ENCODE peak calls at places on chromosomes 16 and 17, in six cellular contexts. I, E, X, R, Z and K are unnamed samples.

GRCh38 chr16:50641818-50642187 is 39.3 kb downstream of the SNX20 start:
- DNase-seq in I (no peak), E (no peak), X (no peak), R (no peak), Z (no peak), K (no peak)

GRCh38 chr17:80082403-80083135 is 18.8 kb upstream of the GAA start:
- DNase-seq in I (peak), E (peak), X (peak), R (no peak), Z (peak), K (peak)

GRCh38 chr16:18836702-18837101 is 35.4 kb upstream of the ARL6IP1 start:
- DNase-seq in I (no peak), E (no peak), X (no peak), R (no peak), Z (no peak), K (no peak)

GRCh38 chr16:86011532-86011931 is 112.6 kb downstream of the IRF8 start:
- DNase-seq in I (no peak), E (no peak), X (no peak), R (no peak), Z (no peak), K (no peak)

GRCh38 chr16:2087426-2088191 is 39.8 kb downstream of the TSC2 start:
- DNase-seq in I (no peak), E (no peak), X (no peak), R (no peak), Z (no peak), K (no peak)

GRCh38 chr17:63722403-63722802 is 19.2 kb downstream of the STRADA start:
- DNase-seq in I (no peak), E (no peak), X (no peak), R (no peak), Z (no peak), K (no peak)

GRCh38 chr16:359871-360697 is 7.6 kb upstream of the AXIN1 start:
- DNase-seq in I (no peak), E (no peak), X (no peak), R (no peak), Z (no peak), K (no peak)

GRCh38 chr16:9441021-9441420 is 349.6 kb downstream of the HAPSTR1 start:
- DNase-seq in I (peak), E (no peak), X (no peak), R (no peak), Z (no peak), K (no peak)

GRCh38 chr17:74325743-74326379 is at the start of gene KIF19:
- DNase-seq in I (no peak), E (peak), X (peak), R (peak), Z (no peak), K (peak)

GRCh38 chr16:50099957-50100648 is 34.3 kb downstream of the HEATR3 start:
- DNase-seq in I (no peak), E (no peak), X (no peak), R (no peak), Z (no peak), K (no peak)

GRCh38 chr17:43734376-43734775 is 24.2 kb downstream of the SOST start:
- DNase-seq in I (no peak), E (no peak), X (no peak), R (no peak), Z (no peak), K (no peak)

GRCh38 chr16:952321-952720 is 18.5 kb downstream of the LMF1 start:
- DNase-seq in I (no peak), E (no peak), X (no peak), R (no peak), Z (no peak), K (no peak)

GRCh38 chr16:85716680-85717038 is 27.9 kb upstream of the GINS2 start:
- DNase-seq in I (no peak), E (no peak), X (peak), R (no peak), Z (no peak), K (no peak)

GRCh38 chr16:49924078-49924477 is 68.2 kb upstream of the ZNF423 start:
- DNase-seq in I (no peak), E (no peak), X (no peak), R (no peak), Z (no peak), K (no peak)

GRCh38 chr16:23996258-23996955 is 160.6 kb downstream of the PRKCB start:
- DNase-seq in I (no peak), E (no peak), X (no peak), R (no peak), Z (peak), K (no peak)

GRCh38 chr16:27703121-27703520 is 153.2 kb downstream of the KATNIP start:
- DNase-seq in I (no peak), E (no peak), X (no peak), R (no peak), Z (no peak), K (no peak)

GRCh38 chr17:71085238-71086033 is 916.1 kb downstream of the KCNJ2 start:
- DNase-seq in I (peak), E (peak), X (no peak), R (no peak), Z (no peak), K (peak)

GRCh38 chr17:81404557-81405165 is 9.4 kb downstream of the BAHCC1 start:
- DNase-seq in I (peak), E (no peak), X (no peak), R (no peak), Z (peak), K (no peak)

GRCh38 chr17:21613071-21613429 is 79.3 kb upstream of the KCNJ18 start:
- DNase-seq in I (no peak), E (no peak), X (no peak), R (no peak), Z (no peak), K (no peak)

GRCh38 chr17:83192161-83192788 is 112.9 kb downstream of the METRNL start:
- DNase-seq in I (no peak), E (no peak), X (no peak), R (no peak), Z (no peak), K (no peak)

GRCh38 chr16:931171-931570 is 39.6 kb downstream of the LMF1 start:
- DNase-seq in I (no peak), E (no peak), X (no peak), R (no peak), Z (no peak), K (no peak)

GRCh38 chr17:38465420-38466345 is 37.4 kb downstream of the ARHGAP23 start:
- DNase-seq in I (no peak), E (no peak), X (no peak), R (no peak), Z (peak), K (no peak)

GRCh38 chr17:39939588-39940419 is 12.3 kb downstream of the LRRC3C start:
- DNase-seq in I (peak), E (peak), X (no peak), R (no peak), Z (no peak), K (no peak)

GRCh38 chr17:79777844-79778503 is at the start of gene CBX2:
- DNase-seq in I (peak), E (peak), X (peak), R (peak), Z (peak), K (peak)

GRCh38 chr17:3603119-3603869 is 5.9 kb downstream of the TRPV1 start:
- DNase-seq in I (no peak), E (no peak), X (no peak), R (no peak), Z (no peak), K (no peak)

GRCh38 chr17:63364387-63364786 is 81.7 kb downstream of the CYB561 start:
- DNase-seq in I (no peak), E (no peak), X (no peak), R (no peak), Z (no peak), K (no peak)

GRCh38 chr17:61729690-61730268 is 133.5 kb downstream of the BRIP1 start:
- DNase-seq in I (no peak), E (no peak), X (no peak), R (no peak), Z (no peak), K (no peak)

GRCh38 chr16:29820271-29820701 is at the start of gene MVP:
- DNase-seq in I (peak), E (no peak), X (peak), R (no peak), Z (no peak), K (peak)

GRCh38 chr17:62966426-62967110 is 533 bp downstream of the TANC2 start:
- DNase-seq in I (peak), E (peak), X (no peak), R (no peak), Z (peak), K (no peak)

GRCh38 chr17:74070374-74070773 is 133.1 kb upstream of the RPL38 start:
- DNase-seq in I (no peak), E (no peak), X (no peak), R (no peak), Z (no peak), K (no peak)

GRCh38 chr17:77935121-77935571 is 23.4 kb upstream of the TNRC6C start:
- DNase-seq in I (no peak), E (no peak), X (no peak), R (no peak), Z (no peak), K (no peak)

GRCh38 chr17:76995352-76996105 is 127.3 kb downstream of the MGAT5B start:
- DNase-seq in I (no peak), E (no peak), X (no peak), R (no peak), Z (no peak), K (no peak)

GRCh38 chr16:23803591-23804123 is 32.1 kb upstream of the PRKCB start:
- DNase-seq in I (peak), E (peak), X (peak), R (peak), Z (no peak), K (peak)

GRCh38 chr16:19595043-19595767 is 39.7 kb downstream of the VPS35L start:
- DNase-seq in I (no peak), E (no peak), X (no peak), R (no peak), Z (no peak), K (no peak)

GRCh38 chr16:17015702-17016101 is 455.1 kb downstream of the XYLT1 start:
- DNase-seq in I (no peak), E (no peak), X (no peak), R (no peak), Z (no peak), K (no peak)

GRCh38 chr17:48835971-48836370 is 5.1 kb downstream of the CALCOCO2 start:
- DNase-seq in I (no peak), E (peak), X (no peak), R (no peak), Z (no peak), K (no peak)